ENCODE peak calls at places on chromosomes 4 and X, in eight cellular contexts. V is stimulated activated CD4-positive, alpha-beta T cell treated with anti-CD3 and anti-CD28 coated beads, Interleukin-2, amount 100 ng/mL, for 48 hours; K is GM20000; S is GM03348; Z is endothelial cell of umbilical vein; H is HT1080; M is NCI-H510A; B is hippocampal formation. W is an unnamed sample.

GRCh38 chrX:22184096-22184495 is 88.6 kb upstream of the CBLL2 start:
- DNase-seq in V (no peak), K (no peak), S (no peak), Z (peak), H (no peak), M (no peak), B (no peak), W (no peak)

GRCh38 chr4:110787781-110788180 is 164.9 kb upstream of the PITX2 start:
- DNase-seq in V (no peak), K (no peak), S (no peak), Z (no peak), H (no peak), M (no peak), B (no peak), W (no peak)

GRCh38 chr4:8427761-8428287 is 12.7 kb downstream of the ACOX3 start:
- DNase-seq in V (no peak), K (peak), S (peak), Z (peak), H (peak), M (no peak), B (no peak), W (peak)

GRCh38 chr4:152729466-152729865 is 49.7 kb upstream of the TMEM154 start:
- DNase-seq in V (no peak), K (no peak), S (peak), Z (no peak), H (peak), M (no peak), B (no peak), W (no peak)

GRCh38 chrX:12901486-12901885 is 4.9 kb upstream of the TLR8 start:
- DNase-seq in V (peak), K (peak), S (peak), Z (peak), H (peak), M (no peak), B (peak), W (peak)

GRCh38 chr4:21795091-21795490 is 153.5 kb downstream of the KCNIP4 start:
- DNase-seq in V (no peak), K (no peak), S (peak), Z (no peak), H (peak), M (no peak), B (no peak), W (no peak)

GRCh38 chr4:170723171-170723570 is 633.4 kb upstream of the AADAT start:
- DNase-seq in V (no peak), K (no peak), S (no peak), Z (no peak), H (no peak), M (no peak), B (no peak), W (no peak)

GRCh38 chrX:47080215-47080914 is 2.1 kb downstream of the RGN start:
- DNase-seq in V (no peak), K (no peak), S (no peak), Z (no peak), H (no peak), M (no peak), B (no peak), W (no peak)

GRCh38 chr4:152935138-152935537 is 985 bp upstream of the FHDC1 start:
- DNase-seq in V (peak), K (peak), S (no peak), Z (no peak), H (no peak), M (no peak), B (no peak), W (no peak)

GRCh38 chr4:113683143-113683542 is 78.4 kb downstream of the CAMK2D start:
- DNase-seq in V (peak), K (peak), S (no peak), Z (no peak), H (no peak), M (peak), B (no peak), W (no peak)

GRCh38 chr4:109728385-109728784 is 1.5 kb downstream of the PLA2G12A start:
- DNase-seq in V (no peak), K (no peak), S (no peak), Z (no peak), H (no peak), M (no peak), B (no peak), W (no peak)

GRCh38 chr4:98092833-98093439 is 50.3 kb downstream of the STPG2 start:
- DNase-seq in V (no peak), K (no peak), S (peak), Z (peak), H (peak), M (no peak), B (no peak), W (no peak)

GRCh38 chr4:128385683-128386304 is 98.2 kb upstream of the PGRMC2 start:
- DNase-seq in V (no peak), K (peak), S (peak), Z (peak), H (peak), M (no peak), B (no peak), W (no peak)

GRCh38 chrX:54181196-54181953 is 1.7 kb downstream of the FAM120C start:
- DNase-seq in V (no peak), K (no peak), S (no peak), Z (peak), H (peak), M (no peak), B (no peak), W (peak)

GRCh38 chr4:140069068-140069467 is 84.9 kb downstream of the MAML3 start:
- DNase-seq in V (no peak), K (no peak), S (peak), Z (no peak), H (peak), M (no peak), B (no peak), W (peak)

GRCh38 chr4:8914461-8915171 is 43.0 kb upstream of the HMX1 start:
- DNase-seq in V (no peak), K (peak), S (peak), Z (no peak), H (no peak), M (no peak), B (no peak), W (no peak)

GRCh38 chrX:123884809-123885408 is 25.1 kb downstream of the XIAP start:
- DNase-seq in V (peak), K (peak), S (peak), Z (peak), H (peak), M (no peak), B (no peak), W (no peak)

GRCh38 chr4:26937136-26937535 is 76.5 kb downstream of the STIM2 start:
- DNase-seq in V (no peak), K (no peak), S (no peak), Z (no peak), H (no peak), M (no peak), B (no peak), W (no peak)

GRCh38 chrX:70346671-70347070 is 56.8 kb downstream of the KIF4A start:
- DNase-seq in V (no peak), K (no peak), S (no peak), Z (no peak), H (no peak), M (no peak), B (no peak), W (no peak)

GRCh38 chrX:24081661-24082154 is 27.0 kb downstream of the EIF2S3 start:
- DNase-seq in V (peak), K (no peak), S (peak), Z (peak), H (peak), M (peak), B (peak), W (peak)

GRCh38 chr4:8117278-8117682 is 41.3 kb downstream of the ABLIM2 start:
- DNase-seq in V (peak), K (no peak), S (no peak), Z (peak), H (peak), M (no peak), B (no peak), W (peak)

GRCh38 chr4:139015948-139016451 is 419 bp downstream of the NOCT start:
- DNase-seq in V (peak), K (peak), S (no peak), Z (peak), H (peak), M (no peak), B (peak), W (peak)

GRCh38 chrX:151789179-151789800 is 54.7 kb downstream of the CNGA2 start:
- DNase-seq in V (no peak), K (no peak), S (peak), Z (peak), H (peak), M (no peak), B (no peak), W (peak)

GRCh38 chrX:120120223-120120622 is 4.5 kb upstream of the RHOXF1 start:
- DNase-seq in V (no peak), K (no peak), S (no peak), Z (no peak), H (no peak), M (peak), B (no peak), W (no peak)

GRCh38 chr4:152975615-152976465 is 39.7 kb downstream of the FHDC1 start:
- DNase-seq in V (no peak), K (no peak), S (no peak), Z (no peak), H (no peak), M (no peak), B (no peak), W (no peak)

W was measured in right cardiac atrium.